ENCODE peak calls at places on chromosome 18, in six cellular contexts. One of them, this sample, is unnamed.

GRCh38 chr18:48729421-48729820 is 190.6 kb downstream of the CTIF start:
- DNase-seq in OCI-LY7: no peak
- DNase-seq in IMR-90: peak; percentile 34
- DNase-seq in tibial artery: no peak
- DNase-seq in fibroblast of mammary gland: no peak
- DNase-seq in psoas muscle: no peak
- DNase-seq in this sample: no peak

GRCh38 chr18:31070206-31070605 is 27.7 kb upstream of the DSC3 start:
- DNase-seq in OCI-LY7: no peak
- DNase-seq in IMR-90: no peak
- DNase-seq in tibial artery: no peak
- DNase-seq in fibroblast of mammary gland: no peak
- DNase-seq in psoas muscle: no peak
- DNase-seq in this sample: no peak

GRCh38 chr18:46480187-46480586 is 176.8 kb downstream of the LOXHD1 start:
- DNase-seq in OCI-LY7: no peak
- DNase-seq in IMR-90: no peak
- DNase-seq in tibial artery: no peak
- DNase-seq in fibroblast of mammary gland: peak; percentile 5
- DNase-seq in psoas muscle: no peak
- DNase-seq in this sample: no peak

GRCh38 chr18:47779381-47779780 is 151.1 kb downstream of the SMAD2 start:
- DNase-seq in OCI-LY7: no peak
- DNase-seq in IMR-90: no peak
- DNase-seq in tibial artery: no peak
- DNase-seq in fibroblast of mammary gland: no peak
- DNase-seq in psoas muscle: no peak
- DNase-seq in this sample: no peak

GRCh38 chr18:46152808-46153617 is 48.8 kb downstream of the HAUS1 start:
- DNase-seq in OCI-LY7: no peak
- DNase-seq in IMR-90: no peak
- DNase-seq in tibial artery: no peak
- DNase-seq in fibroblast of mammary gland: no peak
- DNase-seq in psoas muscle: peak; percentile 57
- DNase-seq in this sample: no peak

GRCh38 chr18:13640266-13640860 is 86.0 kb downstream of the FAM210A start:
- DNase-seq in OCI-LY7: no peak
- DNase-seq in IMR-90: no peak
- DNase-seq in tibial artery: no peak
- DNase-seq in fibroblast of mammary gland: no peak
- DNase-seq in psoas muscle: no peak
- DNase-seq in this sample: peak; percentile 2

GRCh38 chr18:10685484-10685883 is 159.7 kb downstream of the NAPG start:
- DNase-seq in OCI-LY7: peak; percentile 10
- DNase-seq in IMR-90: no peak
- DNase-seq in tibial artery: no peak
- DNase-seq in fibroblast of mammary gland: no peak
- DNase-seq in psoas muscle: no peak
- DNase-seq in this sample: no peak

GRCh38 chr18:33440384-33441043 is at the start of gene CCDC178:
- DNase-seq in OCI-LY7: no peak
- DNase-seq in IMR-90: peak; percentile 4
- DNase-seq in tibial artery: peak; percentile 22
- DNase-seq in fibroblast of mammary gland: no peak
- DNase-seq in psoas muscle: no peak
- DNase-seq in this sample: no peak

GRCh38 chr18:45066868-45067267 is 386.2 kb downstream of the SETBP1 start:
- DNase-seq in OCI-LY7: no peak
- DNase-seq in IMR-90: no peak
- DNase-seq in tibial artery: no peak
- DNase-seq in fibroblast of mammary gland: no peak
- DNase-seq in psoas muscle: no peak
- DNase-seq in this sample: no peak

GRCh38 chr18:1421502-1421901 is 516.8 kb downstream of the ADCYAP1 start:
- DNase-seq in OCI-LY7: no peak
- DNase-seq in IMR-90: no peak
- DNase-seq in tibial artery: no peak
- DNase-seq in fibroblast of mammary gland: no peak
- DNase-seq in psoas muscle: no peak
- DNase-seq in this sample: no peak

GRCh38 chr18:36185901-36186460 is 1.3 kb upstream of the MOCOS start:
- DNase-seq in OCI-LY7: no peak
- DNase-seq in IMR-90: no peak
- DNase-seq in tibial artery: no peak
- DNase-seq in fibroblast of mammary gland: no peak
- DNase-seq in psoas muscle: no peak
- DNase-seq in this sample: no peak

GRCh38 chr18:54086046-54086802 is 138.2 kb downstream of the MBD2 start:
- DNase-seq in OCI-LY7: no peak
- DNase-seq in IMR-90: no peak
- DNase-seq in tibial artery: no peak
- DNase-seq in fibroblast of mammary gland: no peak
- DNase-seq in psoas muscle: no peak
- DNase-seq in this sample: no peak

GRCh38 chr18:49476664-49477411 is 10.2 kb downstream of the C18orf32 start:
- DNase-seq in OCI-LY7: no peak
- DNase-seq in IMR-90: peak; percentile 65
- DNase-seq in tibial artery: no peak
- DNase-seq in fibroblast of mammary gland: peak; percentile 86
- DNase-seq in psoas muscle: no peak
- DNase-seq in this sample: no peak

GRCh38 chr18:57909620-57910019 is 106.5 kb upstream of the ATP8B1 start:
- DNase-seq in OCI-LY7: no peak
- DNase-seq in IMR-90: no peak
- DNase-seq in tibial artery: no peak
- DNase-seq in fibroblast of mammary gland: peak; percentile 47
- DNase-seq in psoas muscle: no peak
- DNase-seq in this sample: no peak

GRCh38 chr18:47054369-47054768 is 18.9 kb upstream of the ELOA2 start:
- DNase-seq in OCI-LY7: no peak
- DNase-seq in IMR-90: no peak
- DNase-seq in tibial artery: no peak
- DNase-seq in fibroblast of mammary gland: no peak
- DNase-seq in psoas muscle: no peak
- DNase-seq in this sample: no peak

GRCh38 chr18:74454279-74454741 is 2.8 kb downstream of the DIPK1C start:
- DNase-seq in OCI-LY7: no peak
- DNase-seq in IMR-90: no peak
- DNase-seq in tibial artery: no peak
- DNase-seq in fibroblast of mammary gland: no peak
- DNase-seq in psoas muscle: no peak
- DNase-seq in this sample: peak; percentile 66

GRCh38 chr18:58202406-58202730 is 158.3 kb downstream of the NEDD4L start:
- DNase-seq in OCI-LY7: no peak
- DNase-seq in IMR-90: peak; percentile 34
- DNase-seq in tibial artery: no peak
- DNase-seq in fibroblast of mammary gland: no peak
- DNase-seq in psoas muscle: no peak
- DNase-seq in this sample: no peak

GRCh38 chr18:8930990-8931648 is 171.4 kb upstream of the NDUFV2 start:
- DNase-seq in OCI-LY7: peak; percentile 34
- DNase-seq in IMR-90: no peak
- DNase-seq in tibial artery: no peak
- DNase-seq in fibroblast of mammary gland: peak; percentile 38
- DNase-seq in psoas muscle: no peak
- DNase-seq in this sample: no peak

GRCh38 chr18:55783921-55784320 is 195.9 kb upstream of the TCF4 start:
- DNase-seq in OCI-LY7: no peak
- DNase-seq in IMR-90: no peak
- DNase-seq in tibial artery: no peak
- DNase-seq in fibroblast of mammary gland: no peak
- DNase-seq in psoas muscle: no peak
- DNase-seq in this sample: no peak

GRCh38 chr18:72376256-72376655 is 167.9 kb downstream of the CBLN2 start:
- DNase-seq in OCI-LY7: no peak
- DNase-seq in IMR-90: no peak
- DNase-seq in tibial artery: no peak
- DNase-seq in fibroblast of mammary gland: no peak
- DNase-seq in psoas muscle: no peak
- DNase-seq in this sample: no peak

GRCh38 chr18:36559458-36559857 is 261.9 kb downstream of the FHOD3 start:
- DNase-seq in OCI-LY7: no peak
- DNase-seq in IMR-90: no peak
- DNase-seq in tibial artery: no peak
- DNase-seq in fibroblast of mammary gland: no peak
- DNase-seq in psoas muscle: no peak
- DNase-seq in this sample: no peak

GRCh38 chr18:3579701-3580100 is 129.7 kb downstream of the TGIF1 start:
- DNase-seq in OCI-LY7: no peak
- DNase-seq in IMR-90: peak; percentile 97
- DNase-seq in tibial artery: no peak
- DNase-seq in fibroblast of mammary gland: peak; percentile 98
- DNase-seq in psoas muscle: no peak
- DNase-seq in this sample: no peak

GRCh38 chr18:72940509-72940908 is 72.7 kb upstream of the NETO1 start:
- DNase-seq in OCI-LY7: no peak
- DNase-seq in IMR-90: no peak
- DNase-seq in tibial artery: no peak
- DNase-seq in fibroblast of mammary gland: no peak
- DNase-seq in psoas muscle: no peak
- DNase-seq in this sample: no peak

GRCh38 chr18:2326999-2327398 is 244.3 kb downstream of the METTL4 start:
- DNase-seq in OCI-LY7: no peak
- DNase-seq in IMR-90: no peak
- DNase-seq in tibial artery: no peak
- DNase-seq in fibroblast of mammary gland: no peak
- DNase-seq in psoas muscle: no peak
- DNase-seq in this sample: no peak

GRCh38 chr18:48777026-48777736 is 173.6 kb downstream of the SMAD7 start:
- DNase-seq in OCI-LY7: peak; percentile 68
- DNase-seq in IMR-90: peak; percentile 20
- DNase-seq in tibial artery: no peak
- DNase-seq in fibroblast of mammary gland: peak; percentile 34
- DNase-seq in psoas muscle: peak; percentile 63
- DNase-seq in this sample: peak; percentile 70

DNA sequence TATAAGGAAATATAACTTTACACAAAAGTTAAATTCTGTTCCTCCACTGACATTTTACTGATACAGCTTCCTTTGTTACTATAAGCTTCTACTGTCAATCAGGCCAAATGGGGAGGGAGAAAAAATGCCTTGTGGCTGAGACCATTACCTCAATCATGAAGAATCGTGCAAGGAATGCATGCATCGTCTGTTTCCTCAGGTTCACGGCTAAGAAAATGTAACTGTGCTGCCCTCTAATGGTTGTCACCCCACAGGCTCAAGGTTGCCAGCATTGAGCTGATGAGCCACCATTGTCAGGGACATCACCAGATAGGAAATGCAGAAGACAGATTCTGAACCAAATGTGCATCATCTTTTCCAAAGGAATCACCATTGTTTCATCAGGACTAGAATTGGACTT is 426.9 kb downstream of the CDH2 start:
- DNase-seq in OCI-LY7: peak; percentile 9
- DNase-seq in IMR-90: peak; percentile 28
- DNase-seq in tibial artery: no peak
- DNase-seq in fibroblast of mammary gland: peak; percentile 23
- DNase-seq in psoas muscle: no peak
- DNase-seq in this sample: peak; percentile 47
- TF ChIP-seq CTCF in OCI-LY7: peak; percentile 70
- TF ChIP-seq CTCF in IMR-90: peak; percentile 41
- TF ChIP-seq CTCF in tibial artery: no peak
- TF ChIP-seq CTCF in fibroblast of mammary gland: peak; percentile 49
- TF ChIP-seq CTCF in psoas muscle: peak; percentile 57
- TF ChIP-seq CTCF in this sample: peak; percentile 56

DNA sequence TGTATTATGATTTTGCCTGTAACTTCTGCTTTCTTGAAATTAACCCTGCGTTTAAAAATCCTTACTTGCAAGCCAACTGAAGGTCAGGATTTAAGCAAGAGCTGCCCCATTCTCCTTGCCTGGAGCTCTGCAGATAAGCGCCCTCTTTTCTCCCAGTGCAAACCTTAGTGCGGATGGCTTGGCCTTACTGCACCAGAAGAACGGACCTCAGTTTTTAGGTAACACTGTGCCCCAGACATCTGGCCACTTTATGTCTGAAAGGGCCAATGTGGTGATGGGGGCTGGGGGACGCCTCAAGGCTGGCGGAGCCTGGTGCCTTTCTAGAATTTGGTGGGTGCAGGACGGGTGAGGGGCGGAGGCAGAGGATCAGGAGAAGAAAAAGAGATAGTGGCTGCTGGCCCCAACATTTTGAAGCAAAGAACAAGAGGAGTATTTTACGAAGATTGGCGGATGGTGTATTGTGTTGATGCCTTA is 718 bp upstream of the TNFRSF11A start:
- DNase-seq in OCI-LY7: no peak
- DNase-seq in IMR-90: no peak
- DNase-seq in tibial artery: no peak
- DNase-seq in fibroblast of mammary gland: no peak
- DNase-seq in psoas muscle: no peak
- DNase-seq in this sample: no peak
- H3K4me3 ChIP-seq in OCI-LY7: no peak overlapping the region
- H3K4me3 ChIP-seq in IMR-90: no peak overlapping the region
- H3K4me3 ChIP-seq in tibial artery: peak overlapping the region; percentile 47
- H3K4me3 ChIP-seq in fibroblast of mammary gland: no peak overlapping the region
- H3K4me3 ChIP-seq in psoas muscle: peak overlapping the region; percentile 49
- H3K4me3 ChIP-seq in this sample: peak overlapping the region; percentile 30

GRCh38 chr18:51197661-51198424 is at the start of gene MEX3C:
- DNase-seq in OCI-LY7: peak; percentile 95
- DNase-seq in IMR-90: peak; percentile 99
- DNase-seq in tibial artery: peak; percentile 100
- DNase-seq in fibroblast of mammary gland: peak; percentile 98
- DNase-seq in psoas muscle: peak; percentile 99
- DNase-seq in this sample: peak; percentile 100
- TF ChIP-seq CTCF in OCI-LY7: peak; percentile 13
- TF ChIP-seq CTCF in IMR-90: peak; percentile 10
- TF ChIP-seq CTCF in tibial artery: peak; percentile 31
- TF ChIP-seq CTCF in fibroblast of mammary gland: peak; percentile 12
- TF ChIP-seq CTCF in psoas muscle: peak; percentile 46
- TF ChIP-seq CTCF in this sample: peak; percentile 55

DNA sequence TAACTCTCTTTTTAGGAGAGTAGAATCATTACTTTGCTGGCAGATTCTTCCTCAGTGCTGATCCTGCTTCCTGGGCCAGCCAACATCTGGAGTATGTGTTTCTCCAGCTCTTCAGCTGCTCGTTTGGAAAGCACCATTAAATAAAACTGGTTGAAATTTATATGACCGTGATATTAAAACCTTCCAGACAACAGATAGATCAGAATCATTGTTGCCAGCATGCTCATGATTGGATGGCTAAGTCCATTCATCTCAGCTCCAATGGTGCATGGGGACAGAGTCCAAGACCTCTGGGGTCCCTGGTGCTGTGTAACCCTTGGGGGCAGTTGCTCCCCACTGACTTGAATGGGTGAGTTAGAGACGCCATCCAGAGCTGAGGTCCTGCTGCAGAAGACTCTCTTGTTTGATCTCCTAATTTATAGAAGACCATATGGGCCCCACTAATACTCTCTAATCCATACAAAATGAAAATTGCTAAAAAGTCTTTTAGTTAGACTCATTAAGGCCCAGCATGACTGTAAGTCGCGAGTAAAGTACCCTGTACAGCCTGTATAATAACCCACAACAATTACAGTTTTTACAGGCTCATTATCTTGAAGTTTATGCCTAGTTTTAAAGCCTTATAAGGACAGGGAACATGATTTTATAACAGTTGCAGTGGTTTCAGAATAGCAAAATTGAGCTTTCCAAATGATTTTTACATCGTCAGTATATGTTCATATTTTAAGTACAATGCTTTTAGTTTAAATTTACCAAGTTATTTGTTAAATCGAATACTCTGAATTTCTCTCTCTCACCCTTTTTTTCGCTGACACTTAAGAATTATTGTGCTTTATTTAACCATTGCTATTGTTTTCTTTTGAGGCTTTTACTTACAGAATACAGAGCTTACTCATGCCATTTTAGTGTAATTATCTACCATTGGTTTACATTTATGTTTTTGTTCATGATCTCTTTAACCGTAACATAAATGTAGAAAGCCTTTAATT is 60.0 kb downstream of the CABLES1 start:
- DNase-seq in OCI-LY7: no peak
- DNase-seq in IMR-90: no peak
- DNase-seq in tibial artery: no peak
- DNase-seq in fibroblast of mammary gland: no peak
- DNase-seq in psoas muscle: no peak
- DNase-seq in this sample: no peak
- H3K4me3 ChIP-seq in OCI-LY7: no peak overlapping the region
- H3K4me3 ChIP-seq in IMR-90: no peak overlapping the region
- H3K4me3 ChIP-seq in tibial artery: no peak overlapping the region
- H3K4me3 ChIP-seq in fibroblast of mammary gland: no peak overlapping the region
- H3K4me3 ChIP-seq in psoas muscle: no peak overlapping the region
- H3K4me3 ChIP-seq in this sample: no peak overlapping the region

This sample was measured in dorsolateral prefrontal cortex.